ENCODE peak calls at places on chromosomes 5 and 9, in eight cellular contexts. K is DMS 273 treated with DMSO at 0.1 percent for 48 hours; Z is fibroblast of villous mesenchyme; N is thoracic aorta; J is activated CD4-positive, alpha-beta T cell treated with anti-CD3 and anti-CD28 coated beads, Interleukin-2, amount 10 ng/mL, durations not matched to agents 7 days and 5 days; G is fibroblast of pulmonary artery; C is RWPE2; L is germinal center. Q is an unnamed sample.

GRCh38 chr5:109378095-109378494 is 31.7 kb downstream of the PJA2 start:
- DNase-seq in K (no peak), C (no peak), Z (no peak), G (no peak), J (no peak), L (no peak), N (no peak), Q (no peak)

GRCh38 chr5:134048864-134049263 is 44.1 kb upstream of the VDAC1 start:
- DNase-seq in G (no peak), C (no peak), Z (peak), L (no peak), K (no peak), J (no peak), N (no peak), Q (no peak)

GRCh38 chr5:115379622-115380344 is 83.3 kb upstream of the CCDC112 start:
- DNase-seq in K (no peak), G (no peak), J (peak), L (no peak), Z (no peak), N (no peak), C (no peak), Q (no peak)

GRCh38 chr5:69074664-69075521 is 18.9 kb upstream of the SLC30A5 start:
- DNase-seq in J (no peak), C (peak), L (no peak), N (no peak), K (no peak), G (no peak), Z (no peak), Q (no peak)

GRCh38 chr9:127927457-127928231 is 2.9 kb downstream of the PIP5KL1 start:
- DNase-seq in J (peak), N (no peak), K (no peak), Z (no peak), C (peak), L (peak), G (no peak), Q (no peak)

GRCh38 chr9:77933976-77934375 is 97.6 kb downstream of the GNAQ start:
- DNase-seq in G (no peak), J (no peak), K (no peak), C (no peak), Z (no peak), L (no peak), N (no peak), Q (no peak)

GRCh38 chr9:114006155-114006550 is 71.9 kb downstream of the AMBP start:
- DNase-seq in K (no peak), J (peak), C (peak), L (no peak), N (no peak), G (no peak), Z (no peak), Q (no peak)

GRCh38 chr5:11596185-11596584 is 308.1 kb downstream of the CTNND2 start:
- DNase-seq in K (no peak), J (no peak), Z (no peak), N (no peak), C (no peak), G (no peak), L (no peak), Q (no peak)

GRCh38 chr5:36724429-36725332 is 118.3 kb downstream of the SLC1A3 start:
- DNase-seq in N (no peak), C (no peak), L (peak), K (no peak), J (peak), G (no peak), Z (no peak), Q (no peak)

GRCh38 chr5:88826959-88827585 is 55.9 kb downstream of the MEF2C start:
- DNase-seq in N (no peak), C (no peak), G (peak), Z (peak), K (no peak), J (no peak), L (peak), Q (peak)

GRCh38 chr5:13115476-13115875 is 829.0 kb downstream of the DNAH5 start:
- DNase-seq in C (no peak), K (no peak), Z (no peak), L (no peak), G (no peak), J (no peak), N (no peak), Q (no peak)

GRCh38 chr5:37044120-37044519 is 167.6 kb downstream of the NIPBL start:
- DNase-seq in K (no peak), Z (no peak), N (no peak), C (no peak), G (no peak), J (no peak), L (no peak), Q (no peak)

GRCh38 chr5:143683459-143683858 is 128.5 kb upstream of the HMHB1 start:
- DNase-seq in K (no peak), C (no peak), Z (no peak), L (no peak), G (no peak), J (no peak), N (no peak), Q (no peak)

GRCh38 chr9:137157618-137158502 is 12.0 kb downstream of the LRRC26 start:
- DNase-seq in C (no peak), G (no peak), L (no peak), Z (no peak), K (peak), J (no peak), N (no peak), Q (no peak)